ENCODE peak calls at places on chromosome 5, in seven cellular contexts. D, P, K, G, N, A and Y are unnamed samples.

GRCh38 chr5:140346348-140347221 is at the start of gene HBEGF:
- DNase-seq in D (peak; percentile 88), P (peak; percentile 72), K (peak; percentile 93), G (peak; percentile 96), N (no peak), A (peak; percentile 63), Y (peak; percentile 72)

GRCh38 chr5:14464101-14464500 is 117.5 kb upstream of the OTULINL start:
- DNase-seq in D (no peak), P (no peak), K (no peak), G (no peak), N (no peak), A (no peak), Y (no peak)

GRCh38 chr5:14870347-14871083 is 1.1 kb downstream of the ANKH start:
- DNase-seq in D (no peak), P (no peak), K (no peak), G (peak; percentile 49), N (no peak), A (no peak), Y (no peak)

GRCh38 chr5:132265336-132266030 is 8.0 kb downstream of the PDLIM4 start:
- DNase-seq in D (no peak), P (no peak), K (no peak), G (peak; percentile 74), N (no peak), A (peak; percentile 23), Y (no peak)

GRCh38 chr5:126969548-126969947 is 60.8 kb downstream of the MARCHF3 start:
- DNase-seq in D (no peak), P (no peak), K (no peak), G (no peak), N (peak; percentile 48), A (no peak), Y (no peak)

GRCh38 chr5:78236046-78236445 is 58.5 kb downstream of the AP3B1 start:
- DNase-seq in D (no peak), P (no peak), K (no peak), G (no peak), N (no peak), A (no peak), Y (no peak)

GRCh38 chr5:170755679-170756456 is 27.7 kb upstream of the GABRP start:
- DNase-seq in D (no peak), P (no peak), K (no peak), G (peak; percentile 31), N (no peak), A (no peak), Y (no peak)

GRCh38 chr5:139579-140442 is 47.8 kb downstream of the PLEKHG4B start:
- DNase-seq in D (no peak), P (no peak), K (no peak), G (peak; percentile 30), N (no peak), A (no peak), Y (no peak)

GRCh38 chr5:79956173-79956670 is 34.8 kb downstream of the MTX3 start:
- DNase-seq in D (no peak), P (no peak), K (no peak), G (no peak), N (no peak), A (no peak), Y (no peak)

GRCh38 chr5:148730955-148731898 is 76.9 kb upstream of the HTR4 start:
- DNase-seq in D (peak; percentile 54), P (peak; percentile 10), K (peak; percentile 66), G (peak; percentile 52), N (peak; percentile 43), A (peak; percentile 79), Y (peak; percentile 9)

GRCh38 chr5:60710362-60710761 is 10.4 kb upstream of the DEPDC1B start:
- DNase-seq in D (no peak), P (no peak), K (no peak), G (no peak), N (no peak), A (peak; percentile 30), Y (no peak)

GRCh38 chr5:129768715-129769114 is 20.8 kb downstream of the MINAR2 start:
- DNase-seq in D (no peak), P (no peak), K (no peak), G (no peak), N (no peak), A (no peak), Y (no peak)

GRCh38 chr5:129767927-129768380 is 20.1 kb downstream of the MINAR2 start:
- DNase-seq in D (peak; percentile 76), P (peak; percentile 17), K (peak; percentile 58), G (peak; percentile 58), N (peak; percentile 32), A (peak; percentile 83), Y (peak; percentile 7)

GRCh38 chr5:129770034-129770433 is 22.1 kb downstream of the MINAR2 start:
- DNase-seq in D (no peak), P (no peak), K (no peak), G (no peak), N (no peak), A (no peak), Y (no peak)

GRCh38 chr5:129766798-129767197 is 18.9 kb downstream of the MINAR2 start:
- DNase-seq in D (no peak), P (no peak), K (no peak), G (no peak), N (no peak), A (no peak), Y (no peak)

DNA sequence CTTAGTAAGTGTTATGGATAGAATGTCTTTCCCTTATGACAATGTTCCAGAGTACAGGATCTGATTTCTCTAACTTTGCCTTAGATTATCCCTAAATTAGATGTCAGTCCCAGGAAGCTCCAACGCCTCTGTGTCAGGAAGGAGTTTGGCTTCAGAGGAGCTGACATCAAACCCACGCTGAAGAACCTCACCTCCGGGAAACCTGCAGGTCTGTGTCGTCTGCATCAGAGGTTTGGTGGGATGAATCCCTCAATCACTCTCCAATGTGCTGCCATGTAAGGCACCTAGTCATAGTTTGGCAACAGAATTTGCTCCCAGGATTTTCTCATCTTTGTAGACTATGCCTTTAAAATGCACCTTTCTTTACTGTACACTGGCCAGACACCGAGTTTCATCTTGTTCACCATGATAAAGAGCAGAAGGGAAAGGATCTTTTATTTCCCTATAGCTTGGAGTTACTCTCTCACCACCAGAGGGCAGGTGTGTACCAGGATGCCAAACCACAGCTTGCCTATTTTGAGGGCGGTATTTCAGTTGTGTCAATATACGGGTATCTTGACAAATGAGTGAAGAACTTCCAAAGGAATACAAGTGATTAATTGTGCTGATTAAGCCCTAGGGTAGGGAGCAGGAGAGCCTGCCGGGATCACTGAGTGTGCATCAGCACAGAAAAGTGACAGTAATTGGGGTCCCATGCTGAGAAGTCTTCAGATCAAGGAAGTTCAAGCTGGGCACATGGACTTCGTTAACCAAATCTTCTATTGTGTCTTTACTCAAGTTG is 23.4 kb downstream of the MINAR2 start:
- DNase-seq in D (peak; percentile 70), P (no peak), K (peak; percentile 13), G (peak; percentile 27), N (peak; percentile 4), A (peak; percentile 59), Y (peak; percentile 10)
- TF ChIP-seq TAF1 in D (no peak), P (no peak), K (no peak), G (no peak), N (no peak), A (no peak), Y (no peak)

DNA sequence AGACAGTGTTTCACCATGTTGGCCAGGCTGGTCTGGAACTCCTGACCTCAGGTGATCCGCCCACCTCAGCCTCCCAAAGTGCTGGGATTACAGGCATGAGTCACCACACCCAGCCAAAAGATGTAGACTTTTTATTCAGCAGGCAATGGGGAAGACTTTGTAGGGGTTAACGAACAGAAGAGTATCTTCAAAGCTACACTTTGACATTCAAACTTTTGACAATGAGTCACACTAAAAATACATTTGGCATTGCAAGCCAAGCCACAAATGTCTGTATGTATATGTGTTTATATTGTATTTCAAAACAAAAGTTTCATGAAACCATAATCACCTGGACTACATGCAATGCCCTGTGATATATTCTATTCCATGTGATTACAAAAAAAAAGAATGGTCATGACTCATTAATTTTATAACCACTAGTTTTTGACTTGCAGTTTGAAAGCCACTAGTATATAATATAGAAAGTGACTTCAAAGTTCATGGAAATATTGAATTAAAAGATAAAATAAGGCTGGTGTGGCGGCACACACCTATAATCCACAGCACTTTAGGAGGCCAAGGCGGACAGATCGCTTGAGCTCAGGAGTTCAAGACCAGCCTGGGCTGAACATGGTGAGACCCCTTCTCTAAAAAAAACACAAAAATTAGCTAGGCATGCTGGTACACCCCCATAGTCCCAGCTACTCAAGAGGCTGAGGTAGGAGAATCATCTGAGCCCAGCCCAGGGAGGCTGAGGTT is 8.3 kb downstream of the DIMT1 start:
- DNase-seq in D (no peak), P (no peak), K (no peak), G (no peak), N (no peak), A (no peak), Y (no peak)
- TF ChIP-seq TAF1 in D (no peak), P (no peak), K (no peak), G (no peak), N (no peak), A (no peak), Y (no peak)

DNA sequence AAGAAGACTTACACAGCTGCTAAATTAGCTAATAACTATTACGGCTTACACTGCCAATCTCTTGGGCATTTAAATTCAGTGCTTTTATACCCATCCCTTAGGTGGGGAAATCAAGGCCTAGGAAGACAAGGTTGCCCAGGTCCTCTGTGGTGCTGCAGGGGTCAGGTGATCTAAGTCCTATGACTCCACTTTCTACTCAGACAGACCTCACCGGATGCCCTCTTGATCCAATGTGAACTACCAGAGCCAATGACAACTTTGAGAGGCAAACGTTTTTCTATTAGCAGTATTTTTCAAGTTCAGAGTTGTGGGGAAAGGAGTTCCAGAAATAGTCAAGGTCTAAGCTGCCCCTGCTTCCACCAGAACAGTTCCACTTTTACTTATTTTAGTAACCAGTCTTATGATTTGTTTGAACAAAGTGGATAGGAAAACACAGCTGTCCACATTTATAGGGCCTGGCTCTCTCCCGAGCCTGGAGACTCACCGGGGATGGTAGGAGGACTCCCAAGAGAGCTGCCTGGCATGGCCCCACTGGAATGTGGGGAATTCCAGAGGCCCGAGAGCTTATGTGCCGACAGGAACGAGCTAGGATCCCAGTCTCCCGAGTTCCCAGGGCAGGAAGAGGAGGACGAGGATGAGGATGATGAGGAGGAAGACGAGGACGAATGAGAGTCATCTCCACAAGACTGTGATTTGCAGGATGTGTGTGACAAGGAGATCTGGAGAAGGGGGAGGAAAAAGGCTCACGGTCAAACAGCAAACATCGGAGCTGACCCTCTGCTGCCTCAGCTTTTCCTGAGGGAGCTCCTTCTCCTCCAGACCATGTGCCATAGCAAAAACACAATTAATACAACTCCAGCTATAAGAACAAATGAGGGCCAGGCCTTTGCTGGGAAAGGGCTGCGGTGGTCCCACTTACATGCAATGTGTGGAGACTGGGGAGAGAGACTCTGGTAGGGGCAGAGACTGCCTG is 16.7 kb downstream of the FAM193B start:
- DNase-seq in D (no peak), P (no peak), K (no peak), G (no peak), N (no peak), A (no peak), Y (no peak)
- TF ChIP-seq TAF1 in D (no peak), P (no peak), K (no peak), G (no peak), N (no peak), A (no peak), Y (no peak)

DNA sequence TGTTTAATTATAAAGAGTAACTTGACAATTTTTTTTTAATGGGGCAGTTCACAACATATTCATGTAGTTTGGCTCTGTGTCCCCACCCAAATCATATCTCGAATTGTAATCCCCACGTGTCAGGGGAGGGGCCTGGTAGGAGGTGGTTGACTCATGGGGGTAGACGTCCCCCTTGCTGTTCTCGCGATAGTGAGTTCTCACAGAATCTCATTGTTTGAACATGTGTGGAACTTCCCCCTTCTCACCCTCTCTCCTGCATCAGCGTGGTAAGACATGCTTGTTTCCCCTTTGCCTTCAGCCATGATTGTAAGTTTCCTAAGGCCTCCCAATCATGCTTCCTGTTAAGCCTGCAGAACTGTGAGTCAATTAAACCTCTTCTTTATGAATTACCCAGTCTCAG is 40.7 kb downstream of the FBXW11 start:
- DNase-seq in D (no peak), P (no peak), K (no peak), G (no peak), N (no peak), A (no peak), Y (no peak)
- TF ChIP-seq TAF1 in D (no peak), P (no peak), K (no peak), G (no peak), N (no peak), A (no peak), Y (no peak)

GRCh38 chr5:128579111-128579510 is 41.1 kb upstream of the FBN2 start:
- DNase-seq in D (no peak), P (no peak), K (no peak), G (no peak), N (no peak), A (no peak), Y (no peak)
- TF ChIP-seq TAF1 in D (no peak), P (no peak), K (no peak), G (no peak), N (no peak), A (no peak), Y (no peak)